ENCODE peak calls at places on chromosomes 4 and X, in four cellular contexts. Y is fibroblast of lung, R is GM12865, E is cardiac muscle cell. P is an unnamed sample.

GRCh38 chr4:152458801-152459302 is 77.0 kb downstream of the FBXW7 start:
- DNase-seq in E (no peak), Y (peak; percentile 10), R (peak; percentile 35), P (peak; percentile 54)

GRCh38 chr4:182405087-182405486 is 161.9 kb downstream of the TENM3 start:
- DNase-seq in Y (no peak), R (no peak), E (no peak), P (no peak)

GRCh38 chrX:10199212-10199611 is 42.4 kb downstream of the CLCN4 start:
- DNase-seq in R (peak; percentile 20), Y (peak; percentile 41), E (no peak), P (peak; percentile 93)

GRCh38 chr4:1448589-1449420 is 42.6 kb upstream of the NKX1-1 start:
- DNase-seq in E (no peak), Y (no peak), R (no peak), P (peak; percentile 2)

GRCh38 chrX:92247076-92247475 is 467.9 kb downstream of the PCDH11X start:
- DNase-seq in Y (peak; percentile 68), E (no peak), R (no peak), P (no peak)

GRCh38 chrX:113741744-113742143 is 842.1 kb upstream of the HTR2C start:
- DNase-seq in Y (peak; percentile 29), E (peak; percentile 50), R (peak; percentile 17), P (peak; percentile 19)

GRCh38 chr4:5708829-5709680 is 696 bp upstream of the EVC2 start:
- DNase-seq in Y (no peak), R (no peak), E (peak; percentile 20), P (no peak)

GRCh38 chrX:109954955-109955354 is 48.0 kb upstream of the TMEM164 start:
- DNase-seq in Y (no peak), R (no peak), E (no peak), P (no peak)

GRCh38 chr4:56908206-56909082 is 744 bp downstream of the REST start:
- DNase-seq in R (peak; percentile 78), Y (peak; percentile 74), E (peak; percentile 91), P (peak; percentile 92)

GRCh38 chr4:76949293-76950051 is at the start of gene SEPTIN11:
- DNase-seq in R (peak; percentile 98), E (peak; percentile 96), Y (peak; percentile 95), P (peak; percentile 65)

GRCh38 chr4:87805971-87806370 is 6.6 kb downstream of the IBSP start:
- DNase-seq in Y (peak; percentile 43), E (no peak), R (no peak), P (peak; percentile 58)

GRCh38 chr4:157978680-157979361 is 194.0 kb downstream of the GASK1B start:
- DNase-seq in R (peak; percentile 63), E (peak; percentile 77), Y (peak; percentile 68), P (peak; percentile 58)

GRCh38 chr4:181008164-181008563 is 1235.0 kb upstream of the TENM3 start:
- DNase-seq in R (no peak), E (no peak), Y (peak; percentile 81), P (no peak)

GRCh38 chrX:55742649-55743048 is 25.1 kb downstream of the RRAGB start:
- DNase-seq in E (no peak), R (no peak), Y (no peak), P (no peak)

GRCh38 chr4:73856518-73856917 is 3.4 kb downstream of the PF4V1 start:
- DNase-seq in Y (peak; percentile 78), E (no peak), R (no peak), P (no peak)

GRCh38 chr4:182748949-182749348 is 168.2 kb downstream of the DCTD start:
- DNase-seq in Y (peak; percentile 39), E (no peak), R (no peak), P (no peak)

GRCh38 chr4:2796261-2797187 is 3.6 kb downstream of the SH3BP2 start:
- DNase-seq in Y (peak; percentile 67), R (no peak), E (no peak), P (peak; percentile 14)

GRCh38 chr4:145904413-145905177 is 34.0 kb downstream of the ZNF827 start:
- DNase-seq in Y (no peak), E (no peak), R (peak; percentile 10), P (no peak)

GRCh38 chrX:38166478-38167083 is 54.1 kb downstream of the SRPX start:
- DNase-seq in R (peak; percentile 33), Y (no peak), E (peak; percentile 47), P (peak; percentile 39)

GRCh38 chr4:114879916-114880315 is 233.5 kb downstream of the NDST4 start:
- DNase-seq in Y (no peak), R (no peak), E (no peak), P (no peak)

GRCh38 chrX:130726661-130727060 is 176.3 kb downstream of the ENOX2 start:
- DNase-seq in E (no peak), Y (peak; percentile 72), R (no peak), P (peak; percentile 58)

DNA sequence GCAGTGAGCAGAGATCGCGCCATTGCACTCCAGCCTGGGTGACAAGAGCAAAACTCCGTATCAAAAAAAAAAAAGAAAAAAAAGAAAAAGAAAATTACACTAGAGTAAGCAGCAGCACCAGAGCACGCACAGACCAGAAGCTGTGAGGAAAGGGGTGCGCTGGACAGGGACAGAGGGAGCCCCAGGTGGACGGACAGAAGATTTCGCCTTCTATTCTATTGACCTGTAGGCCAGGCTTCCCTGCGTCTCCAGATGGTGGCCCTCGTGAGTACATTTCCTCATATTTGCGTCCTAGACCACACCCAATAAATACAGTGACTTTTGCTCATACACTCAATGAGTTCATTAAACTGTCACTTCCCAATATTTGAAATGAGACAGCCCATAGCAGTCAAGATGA is 19.1 kb downstream of the MTNR1A start:
- DNase-seq in Y (no peak), R (no peak), E (no peak), P (peak; percentile 10)
- TF ChIP-seq CTCF in Y (no peak), R (no peak), E (no peak), P (no peak)

DNA sequence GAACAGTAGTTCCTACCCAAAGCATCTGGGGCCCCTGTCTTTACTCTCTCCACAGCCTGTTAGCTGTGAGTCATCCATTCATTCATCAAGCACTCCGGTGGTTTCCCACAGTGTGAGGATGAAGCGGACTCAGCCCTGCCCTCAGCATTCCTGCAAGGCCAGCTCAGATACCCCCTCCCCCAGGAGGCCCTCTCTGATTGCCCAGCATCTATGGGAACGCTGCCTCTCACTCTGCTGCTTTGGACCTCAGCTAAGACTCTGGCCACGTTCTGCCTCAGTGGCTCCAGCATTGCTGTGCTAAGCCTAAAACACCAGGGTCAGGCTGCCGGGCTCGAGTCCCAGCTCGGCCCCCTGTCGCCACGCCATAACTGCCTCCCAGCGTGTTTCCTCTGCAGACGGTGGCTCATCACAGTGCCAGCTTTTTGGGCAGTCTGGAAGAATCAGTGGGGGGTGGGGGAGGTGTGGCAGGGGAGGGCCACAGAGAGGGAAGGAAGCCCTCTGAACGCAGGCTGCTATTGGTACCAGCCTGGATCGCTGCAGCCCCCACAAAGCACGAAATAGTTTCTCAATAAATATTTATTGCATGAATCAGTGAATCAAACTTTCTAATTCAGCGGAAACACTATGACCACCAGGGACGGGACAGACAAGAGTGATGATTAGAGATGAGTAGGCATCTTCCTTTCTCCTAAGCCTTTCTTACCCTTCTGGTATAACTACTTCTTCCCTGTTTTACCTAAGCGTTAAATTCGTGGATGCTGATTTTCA is 74.4 kb downstream of the SORCS2 start:
- DNase-seq in R (no peak), Y (peak; percentile 95), E (no peak), P (no peak)
- H3K4me3 ChIP-seq in R (no peak overlapping the region), Y (no peak overlapping the region), E (no peak overlapping the region), P (no peak overlapping the region)

GRCh38 chr4:123856689-123857545 is 460.3 kb downstream of the SPRY1 start:
- DNase-seq in E (peak; percentile 75), Y (peak; percentile 54), R (no peak), P (peak; percentile 2)
- TF ChIP-seq CTCF in E (peak; percentile 12), Y (peak; percentile 32), R (no peak), P (no peak)

GRCh38 chrX:72393836-72394517 is 88.3 kb upstream of the CITED1 start:
- DNase-seq in Y (peak; percentile 69), R (no peak), E (no peak), P (no peak)

GRCh38 chrX:72392816-72393800 is 87.4 kb upstream of the CITED1 start:
- DNase-seq in E (no peak), Y (no peak), R (no peak), P (no peak)

GRCh38 chrX:72394518-72395163 is 88.9 kb upstream of the CITED1 start:
- DNase-seq in R (no peak), E (peak; percentile 26), Y (peak; percentile 82), P (peak; percentile 30)

GRCh38 chrX:72396117-72396516 is 90.4 kb upstream of the CITED1 start:
- DNase-seq in Y (no peak), R (no peak), E (no peak), P (no peak)

DNA sequence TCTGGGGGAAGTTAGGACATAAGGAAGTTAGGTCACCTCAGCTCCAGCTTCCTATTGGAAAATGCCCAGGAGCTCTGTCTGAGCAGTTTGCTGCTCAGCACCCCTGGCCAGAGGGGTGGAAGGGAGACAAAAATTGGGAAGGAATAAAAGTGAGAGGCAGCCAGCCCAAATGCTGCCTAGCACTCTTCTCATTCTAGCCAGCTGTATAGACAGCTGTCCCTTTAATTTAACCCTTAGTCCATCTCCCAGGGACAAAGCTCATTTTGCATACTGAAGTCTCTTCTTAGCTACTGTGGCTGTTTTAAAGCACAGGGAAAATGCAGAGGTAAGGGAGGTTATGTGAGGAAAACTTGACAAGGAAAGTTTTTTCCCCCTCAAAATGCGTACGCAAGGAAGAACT is 89.5 kb upstream of the CITED1 start:
- DNase-seq in R (no peak), Y (no peak), E (no peak), P (no peak)
- H3K4me3 ChIP-seq in R (no peak overlapping the region), Y (no peak overlapping the region), E (no peak overlapping the region), P (no peak overlapping the region)

DNA sequence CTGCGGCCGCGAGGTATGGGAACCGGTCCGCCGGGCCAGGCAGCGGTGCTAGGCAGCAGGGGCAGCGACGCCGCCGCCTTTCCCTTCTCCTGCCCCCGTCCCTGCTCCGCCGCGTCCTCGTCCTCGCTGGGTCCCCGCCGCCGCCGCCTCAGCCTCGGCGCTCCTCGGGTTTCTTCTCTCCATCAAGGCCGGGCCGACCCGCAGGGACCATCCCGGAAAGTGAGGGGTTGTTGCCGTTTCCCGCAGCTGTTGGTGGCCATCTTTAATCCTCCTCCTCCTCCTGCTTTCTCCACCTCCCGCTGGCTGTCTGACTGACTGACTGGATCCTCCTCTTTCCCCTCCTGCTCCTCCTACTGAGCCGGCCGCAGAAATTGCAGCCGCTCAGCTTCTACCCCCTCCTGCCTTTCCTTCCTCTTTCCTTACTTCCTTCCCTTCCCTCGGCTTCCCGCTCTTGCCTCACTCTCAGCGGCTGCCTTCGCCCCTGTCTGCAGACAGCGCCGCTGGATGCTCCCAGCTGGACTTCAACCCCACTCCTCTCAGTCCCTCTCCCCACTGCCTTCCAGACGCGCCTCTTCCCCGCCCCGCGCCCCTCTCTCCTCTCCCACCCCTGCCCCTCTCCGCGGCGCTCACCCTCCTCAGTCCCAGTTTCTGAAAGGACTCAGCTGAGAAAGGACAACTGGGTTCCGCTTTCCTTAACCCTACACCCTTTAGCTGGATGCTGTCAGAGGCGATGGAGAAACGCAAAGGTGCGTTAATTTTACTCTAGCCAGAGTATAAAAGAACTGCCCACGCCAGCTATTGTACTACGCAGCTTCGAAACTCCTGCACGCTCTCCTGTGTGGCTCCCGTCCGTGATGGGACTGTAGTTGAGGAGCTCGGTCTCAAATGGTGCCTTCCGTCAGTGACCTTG is at the start of gene WDFY3:
- DNase-seq in Y (peak; percentile 89), E (peak; percentile 85), R (peak; percentile 63), P (peak; percentile 89)
- TF ChIP-seq CTCF in Y (peak; percentile 4), E (peak; percentile 21), R (no peak), P (no peak)

GRCh38 chr4:151049430-151049884 is 34.4 kb upstream of the LRBA start:
- DNase-seq in R (no peak), E (no peak), Y (no peak), P (no peak)
- H3K4me3 ChIP-seq in R (no peak overlapping the region), E (no peak overlapping the region), Y (no peak overlapping the region), P (no peak overlapping the region)